ENCODE peak calls at places on chromosomes 3 and 15, in four cellular contexts. One of them, this sample, is unnamed.
A peak's percentile ranks its signal among the peaks of the same experiment; 100 is the strongest.

GRCh38 chr3:179076243-179077027 is 4.8 kb upstream of the ZMAT3 start:
- DNase-seq in GM23248: no peak
- DNase-seq in heart left ventricle: no peak
- DNase-seq in right cardiac atrium: no peak
- DNase-seq in this sample: no peak

GRCh38 chr15:32763295-32763694 is 45.5 kb downstream of the GREM1 start:
- DNase-seq in GM23248: no peak
- DNase-seq in right cardiac atrium: no peak
- DNase-seq in heart left ventricle: no peak
- DNase-seq in this sample: no peak

GRCh38 chr3:142226474-142226873 is 1.1 kb upstream of the GK5 start:
- DNase-seq in GM23248: peak; percentile 43
- DNase-seq in heart left ventricle: no peak
- DNase-seq in right cardiac atrium: no peak
- DNase-seq in this sample: no peak

GRCh38 chr15:63077952-63078351 is 35.4 kb downstream of the TPM1 start:
- DNase-seq in GM23248: no peak
- DNase-seq in heart left ventricle: no peak
- DNase-seq in right cardiac atrium: no peak
- DNase-seq in this sample: no peak

GRCh38 chr15:75508741-75509532 is 57.4 kb upstream of the SIN3A start:
- DNase-seq in heart left ventricle: no peak
- DNase-seq in right cardiac atrium: no peak
- DNase-seq in GM23248: peak; percentile 70
- DNase-seq in this sample: no peak

GRCh38 chr3:128448491-128448890 is 18.2 kb downstream of the DNAJB8 start:
- DNase-seq in right cardiac atrium: no peak
- DNase-seq in heart left ventricle: no peak
- DNase-seq in GM23248: no peak
- DNase-seq in this sample: no peak

GRCh38 chr15:101808201-101808600 is 3.8 kb upstream of the OR4F15 start:
- DNase-seq in GM23248: peak; percentile 52
- DNase-seq in heart left ventricle: no peak
- DNase-seq in right cardiac atrium: no peak
- DNase-seq in this sample: no peak

GRCh38 chr15:65363306-65363705 is 14.5 kb downstream of the IGDCC3 start:
- DNase-seq in GM23248: no peak
- DNase-seq in right cardiac atrium: no peak
- DNase-seq in heart left ventricle: no peak
- DNase-seq in this sample: no peak

GRCh38 chr3:58824285-58824684 is 157.7 kb upstream of the FAM3D start:
- DNase-seq in GM23248: peak; percentile 80
- DNase-seq in heart left ventricle: peak; percentile 27
- DNase-seq in right cardiac atrium: peak; percentile 43
- DNase-seq in this sample: peak; percentile 76

GRCh38 chr3:94246136-94246535 is 183.3 kb downstream of the NSUN3 start:
- DNase-seq in heart left ventricle: no peak
- DNase-seq in GM23248: peak; percentile 53
- DNase-seq in right cardiac atrium: no peak
- DNase-seq in this sample: no peak

GRCh38 chr3:118823626-118824025 is 211.0 kb downstream of the IGSF11 start:
- DNase-seq in right cardiac atrium: no peak
- DNase-seq in heart left ventricle: no peak
- DNase-seq in GM23248: no peak
- DNase-seq in this sample: no peak

GRCh38 chr3:36991923-36992805 is 767 bp downstream of the EPM2AIP1 start:
- DNase-seq in right cardiac atrium: peak; percentile 19
- DNase-seq in GM23248: peak; percentile 80
- DNase-seq in heart left ventricle: no peak
- DNase-seq in this sample: peak; percentile 30

GRCh38 chr3:128103277-128103676 is 20.3 kb downstream of the RUVBL1 start:
- DNase-seq in heart left ventricle: no peak
- DNase-seq in right cardiac atrium: no peak
- DNase-seq in GM23248: no peak
- DNase-seq in this sample: no peak

GRCh38 chr15:81784751-81785150 is 261.1 kb downstream of the MEX3B start:
- DNase-seq in heart left ventricle: no peak
- DNase-seq in right cardiac atrium: no peak
- DNase-seq in GM23248: no peak
- DNase-seq in this sample: no peak

GRCh38 chr15:37100109-37100873 is at the start of gene MEIS2:
- DNase-seq in heart left ventricle: peak; percentile 90
- DNase-seq in GM23248: peak; percentile 95
- DNase-seq in right cardiac atrium: peak; percentile 95
- DNase-seq in this sample: peak; percentile 92

GRCh38 chr3:9399746-9400145 is 2.3 kb downstream of the SETD5 start:
- DNase-seq in heart left ventricle: peak; percentile 82
- DNase-seq in GM23248: peak; percentile 98
- DNase-seq in right cardiac atrium: peak; percentile 88
- DNase-seq in this sample: peak; percentile 92

DNA sequence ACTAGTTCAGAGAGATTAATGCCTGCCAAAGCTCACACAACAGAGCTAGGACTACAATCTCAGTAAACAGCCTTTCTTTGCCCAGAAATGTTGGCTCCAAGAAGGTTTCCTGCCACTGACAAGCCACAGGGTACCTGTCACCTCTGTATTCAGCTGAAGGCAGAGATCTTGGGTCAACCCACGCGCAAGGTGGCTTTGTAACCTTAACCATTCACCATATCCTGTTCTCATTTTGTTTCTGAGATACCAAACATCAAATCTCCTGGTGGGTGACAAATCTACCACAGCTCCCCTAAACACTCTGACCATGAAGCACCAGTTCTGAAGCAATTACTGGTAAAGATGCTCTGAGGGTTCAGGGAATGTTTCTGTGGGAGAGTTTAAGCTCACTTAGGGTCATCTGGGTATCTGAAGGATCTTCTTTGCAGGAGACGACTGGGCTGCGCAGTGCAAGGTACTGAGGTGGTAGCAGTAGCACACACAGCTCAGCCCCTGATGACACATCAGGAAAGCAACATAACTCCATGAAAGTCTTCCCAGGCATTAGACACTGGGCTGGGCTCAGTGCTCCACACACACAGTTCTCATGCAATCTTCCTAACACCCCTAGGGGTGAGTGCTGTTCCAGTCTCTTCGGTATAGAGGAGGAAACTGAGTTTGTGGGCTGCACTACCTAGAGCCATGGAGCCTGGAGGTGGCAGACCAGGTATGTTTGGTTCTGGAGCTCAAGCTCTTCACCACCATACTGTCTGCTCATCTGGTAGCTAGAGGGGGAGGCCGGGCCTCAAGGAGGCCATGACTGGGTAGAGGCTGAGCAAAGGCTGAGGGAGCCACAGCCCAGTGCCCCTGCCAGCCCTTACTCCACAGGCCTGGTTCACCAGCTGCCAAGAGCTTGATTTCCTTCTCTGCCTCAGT is 7.7 kb downstream of the CXCR6 start:
- DNase-seq in right cardiac atrium: no peak
- DNase-seq in heart left ventricle: no peak
- DNase-seq in GM23248: no peak
- DNase-seq in this sample: no peak
- H3K4me1 ChIP-seq in right cardiac atrium: no peaks in the 10 kb centered on the region
- H3K4me1 ChIP-seq in heart left ventricle: peaks cover 11% of the 10 kb centered on the region
- H3K4me1 ChIP-seq in GM23248: peaks cover 21% of the 10 kb centered on the region
- H3K4me1 ChIP-seq in this sample: no peaks in the 10 kb centered on the region

DNA sequence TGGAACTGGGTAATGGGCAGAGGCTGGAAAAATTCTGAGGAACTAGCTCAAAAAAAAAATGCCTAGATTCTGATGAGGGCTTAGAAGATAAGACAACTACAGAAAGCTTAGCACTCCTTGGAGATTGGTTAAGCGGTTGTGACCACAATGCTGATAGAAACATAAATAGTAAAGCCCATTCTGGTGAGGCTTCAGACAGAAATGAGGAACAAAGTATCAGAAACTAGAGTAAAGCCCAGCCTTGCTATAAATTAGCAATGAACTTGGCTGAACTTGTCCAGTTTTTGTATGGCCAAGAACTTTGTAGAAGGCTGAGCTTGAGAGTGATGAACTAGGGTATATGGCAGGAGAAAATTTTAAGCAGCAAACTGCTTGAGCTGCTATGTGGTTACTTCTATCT is 25.4 kb downstream of the GOLGB1 start:
- DNase-seq in right cardiac atrium: no peak
- DNase-seq in heart left ventricle: no peak
- DNase-seq in GM23248: no peak
- DNase-seq in this sample: no peak
- H3K4me1 ChIP-seq in right cardiac atrium: peaks cover 1% of the 10 kb centered on the region
- H3K4me1 ChIP-seq in heart left ventricle: peaks cover 12% of the 10 kb centered on the region
- H3K4me1 ChIP-seq in GM23248: no peaks in the 10 kb centered on the region
- H3K4me1 ChIP-seq in this sample: peaks cover 8% of the 10 kb centered on the region

GRCh38 chr3:45776291-45776576 is 20.1 kb downstream of the SLC6A20 start:
- DNase-seq in GM23248: no peak
- DNase-seq in heart left ventricle: peak; percentile 9
- DNase-seq in right cardiac atrium: no peak
- DNase-seq in this sample: no peak

GRCh38 chr3:45777111-45777752 is 19.1 kb downstream of the SLC6A20 start:
- DNase-seq in GM23248: no peak
- DNase-seq in heart left ventricle: peak; percentile 10
- DNase-seq in right cardiac atrium: no peak
- DNase-seq in this sample: no peak

GRCh38 chr3:45776611-45777010 is 19.7 kb downstream of the SLC6A20 start:
- DNase-seq in heart left ventricle: peak; percentile 10
- DNase-seq in GM23248: no peak
- DNase-seq in right cardiac atrium: no peak
- DNase-seq in this sample: peak; percentile 23

GRCh38 chr3:45778761-45779201 is 17.6 kb downstream of the SLC6A20 start:
- DNase-seq in heart left ventricle: peak; percentile 5
- DNase-seq in right cardiac atrium: no peak
- DNase-seq in GM23248: no peak
- DNase-seq in this sample: no peak

GRCh38 chr3:45777753-45778386 is 18.5 kb downstream of the SLC6A20 start:
- DNase-seq in right cardiac atrium: no peak
- DNase-seq in GM23248: no peak
- DNase-seq in heart left ventricle: peak; percentile 6
- DNase-seq in this sample: no peak
- H3K4me1 ChIP-seq in right cardiac atrium: no peaks in the 10 kb centered on the region
- H3K4me1 ChIP-seq in GM23248: no peaks in the 10 kb centered on the region
- H3K4me1 ChIP-seq in heart left ventricle: no peaks in the 10 kb centered on the region
- H3K4me1 ChIP-seq in this sample: no peaks in the 10 kb centered on the region

GRCh38 chr15:87907676-87908446 is 348.7 kb downstream of the NTRK3 start:
- DNase-seq in right cardiac atrium: no peak
- DNase-seq in heart left ventricle: no peak
- DNase-seq in GM23248: no peak
- DNase-seq in this sample: peak; percentile 34

GRCh38 chr15:87902772-87903388 is 353.7 kb downstream of the NTRK3 start:
- DNase-seq in right cardiac atrium: no peak
- DNase-seq in GM23248: peak; percentile 2
- DNase-seq in heart left ventricle: no peak
- DNase-seq in this sample: no peak

GRCh38 chr15:87906444-87906843 is 350.1 kb downstream of the NTRK3 start:
- DNase-seq in right cardiac atrium: no peak
- DNase-seq in heart left ventricle: no peak
- DNase-seq in GM23248: no peak
- DNase-seq in this sample: no peak
- H3K4me1 ChIP-seq in right cardiac atrium: no peaks in the 10 kb centered on the region
- H3K4me1 ChIP-seq in heart left ventricle: no peaks in the 10 kb centered on the region
- H3K4me1 ChIP-seq in GM23248: no peaks in the 10 kb centered on the region
- H3K4me1 ChIP-seq in this sample: no peaks in the 10 kb centered on the region

GRCh38 chr3:124885466-124886167 is 1.5 kb downstream of the ITGB5 start:
- DNase-seq in right cardiac atrium: no peak
- DNase-seq in GM23248: peak; percentile 87
- DNase-seq in heart left ventricle: no peak
- DNase-seq in this sample: no peak

GRCh38 chr3:124886168-124887051 is 755 bp downstream of the ITGB5 start:
- DNase-seq in right cardiac atrium: peak; percentile 55
- DNase-seq in heart left ventricle: peak; percentile 43
- DNase-seq in GM23248: peak; percentile 81
- DNase-seq in this sample: peak; percentile 52

GRCh38 chr3:124888482-124889441 is 1.6 kb upstream of the ITGB5 start:
- DNase-seq in right cardiac atrium: no peak
- DNase-seq in heart left ventricle: no peak
- DNase-seq in GM23248: no peak
- DNase-seq in this sample: no peak

GRCh38 chr3:124887996-124888298 is 782 bp upstream of the ITGB5 start:
- DNase-seq in right cardiac atrium: no peak
- DNase-seq in GM23248: no peak
- DNase-seq in heart left ventricle: no peak
- DNase-seq in this sample: no peak

DNA sequence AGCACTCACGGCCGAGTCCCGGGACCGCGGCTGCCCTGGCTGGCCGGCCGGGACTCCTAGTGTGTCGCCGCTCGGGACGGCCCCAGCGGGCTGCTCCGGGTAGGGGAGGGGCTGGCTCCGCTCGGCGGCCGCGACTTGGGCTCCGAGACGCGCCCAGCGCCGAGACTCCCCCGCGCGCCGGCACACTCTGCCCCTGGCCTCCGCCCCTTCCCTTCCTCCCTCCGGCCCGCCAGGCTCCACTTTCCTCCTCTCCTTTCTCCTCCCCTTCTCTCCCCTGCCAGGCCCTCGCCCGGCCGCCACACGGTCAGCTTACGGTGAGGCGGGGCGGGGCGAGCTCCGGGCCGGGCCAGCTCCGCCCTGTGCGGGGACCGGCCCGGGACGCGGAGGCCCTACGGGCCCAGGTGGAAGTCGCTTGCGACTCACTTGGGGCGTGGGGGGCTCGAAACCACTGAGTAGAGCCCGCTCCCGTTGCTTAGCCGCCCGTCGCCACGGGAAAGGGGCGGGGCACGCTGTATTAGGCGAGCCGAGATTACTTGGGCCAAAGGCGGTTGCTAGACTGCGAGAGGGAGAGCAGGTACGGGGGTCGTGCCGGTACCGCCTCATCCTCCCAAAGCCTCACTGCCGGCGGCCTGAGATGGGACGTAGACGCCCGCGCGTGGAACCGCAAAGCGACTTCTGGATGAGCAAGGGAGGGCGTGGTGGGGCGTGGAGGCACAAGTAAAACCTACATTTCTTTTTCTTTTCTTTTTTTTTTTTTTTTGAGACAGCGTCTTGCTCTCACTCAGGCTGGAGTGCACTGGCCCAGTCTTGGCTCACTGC is at the start of gene ITGB5:
- DNase-seq in GM23248: peak; percentile 91
- DNase-seq in right cardiac atrium: peak; percentile 88
- DNase-seq in heart left ventricle: peak; percentile 83
- DNase-seq in this sample: peak; percentile 88
- H3K4me1 ChIP-seq in GM23248: peaks cover 25% of the 10 kb centered on the region
- H3K4me1 ChIP-seq in right cardiac atrium: peaks cover 3% of the 10 kb centered on the region
- H3K4me1 ChIP-seq in heart left ventricle: peaks cover 34% of the 10 kb centered on the region
- H3K4me1 ChIP-seq in this sample: no peaks in the 10 kb centered on the region

GRCh38 chr3:49657208-49657915 is 16.8 kb upstream of the APEH start:
- DNase-seq in GM23248: no peak
- DNase-seq in heart left ventricle: no peak
- DNase-seq in right cardiac atrium: no peak
- DNase-seq in this sample: no peak
- H3K4me1 ChIP-seq in GM23248: no peaks in the 10 kb centered on the region
- H3K4me1 ChIP-seq in heart left ventricle: no peaks in the 10 kb centered on the region
- H3K4me1 ChIP-seq in right cardiac atrium: no peaks in the 10 kb centered on the region
- H3K4me1 ChIP-seq in this sample: no peaks in the 10 kb centered on the region

This sample was measured in testis.